ENCODE peak calls at places on chromosomes 11 and 22, in four cellular contexts. A is iris pigment epithelial cell, O is astrocyte of the spinal cord, T is D341Med. N is an unnamed sample.

GRCh38 chr11:2259466-2259830 is 10.9 kb downstream of the ASCL2 start:
- DNase-seq in T (no peak), A (no peak), O (no peak), N (no peak)

GRCh38 chr11:33172996-33173395 is 11.7 kb upstream of the CSTF3 start:
- DNase-seq in T (no peak), O (no peak), A (peak; percentile 77), N (no peak)

GRCh38 chr11:15038963-15039362 is 34.4 kb upstream of the CALCB start:
- DNase-seq in T (no peak), O (no peak), A (peak; percentile 4), N (peak; percentile 21)

GRCh38 chr11:65895482-65895981 is 4.7 kb downstream of the FOSL1 start:
- DNase-seq in T (no peak), A (no peak), O (no peak), N (no peak)

GRCh38 chr11:2376751-2377451 is at the start of gene CD81:
- DNase-seq in O (no peak), A (no peak), T (peak; percentile 96), N (peak; percentile 96)

GRCh38 chr11:45765836-45766235 is 39.1 kb upstream of the SLC35C1 start:
- DNase-seq in T (no peak), O (no peak), A (no peak), N (no peak)

GRCh38 chr11:112352907-112353306 is 92.2 kb upstream of the PLET1 start:
- DNase-seq in A (peak; percentile 37), T (no peak), O (no peak), N (no peak)

GRCh38 chr22:30250713-30251267 is 4.2 kb upstream of the LIF start:
- DNase-seq in O (peak; percentile 53), A (peak; percentile 77), T (no peak), N (peak; percentile 55)

GRCh38 chr11:93642416-93642815 is 19.1 kb upstream of the CEP295 start:
- DNase-seq in A (no peak), T (no peak), O (no peak), N (no peak)

GRCh38 chr22:50343541-50343935 is 411 bp downstream of the PPP6R2 start:
- DNase-seq in A (no peak), O (no peak), T (no peak), N (no peak)

GRCh38 chr11:95908826-95909225 is 15.1 kb downstream of the MTMR2 start:
- DNase-seq in T (no peak), O (peak; percentile 46), A (peak; percentile 37), N (no peak)

GRCh38 chr11:14821031-14821430 is 71.0 kb downstream of the CYP2R1 start:
- DNase-seq in O (no peak), T (no peak), A (no peak), N (no peak)

GRCh38 chr11:117658809-117659208 is 138.2 kb downstream of the DSCAML1 start:
- DNase-seq in T (no peak), O (no peak), A (no peak), N (no peak)

GRCh38 chr11:67006029-67006884 is 16.7 kb upstream of the SYT12 start:
- DNase-seq in T (peak; percentile 87), A (no peak), O (no peak), N (peak; percentile 61)

GRCh38 chr11:118917488-118918127 is 8.1 kb downstream of the BCL9L start:
- DNase-seq in O (peak; percentile 75), A (peak; percentile 94), T (no peak), N (no peak)

GRCh38 chr22:46878549-46878948 is 116.1 kb downstream of the TBC1D22A start:
- DNase-seq in A (no peak), O (no peak), T (no peak), N (no peak)

GRCh38 chr11:120174866-120175265 is 36.0 kb upstream of the OAF start:
- DNase-seq in A (no peak), T (peak; percentile 5), O (no peak), N (no peak)

GRCh38 chr11:132623496-132623895 is 908.8 kb downstream of the OPCML start:
- DNase-seq in T (no peak), O (no peak), A (no peak), N (no peak)

GRCh38 chr11:64059339-64060176 is 23.8 kb downstream of the FLRT1 start:
- DNase-seq in A (no peak), T (no peak), O (no peak), N (no peak)

GRCh38 chr22:38050720-38051119 is 6.5 kb upstream of the PICK1 start:
- DNase-seq in O (no peak), A (no peak), T (no peak), N (no peak)

GRCh38 chr11:69011624-69012091 is 1.4 kb downstream of the MRGPRF start:
- DNase-seq in A (no peak), T (no peak), O (no peak), N (no peak)

GRCh38 chr11:106695506-106695905 is 322.8 kb downstream of the GUCY1A2 start:
- DNase-seq in O (peak; percentile 67), A (peak; percentile 91), T (no peak), N (no peak)

GRCh38 chr11:82986491-82986890 is 85.0 kb downstream of the DDIAS start:
- DNase-seq in T (no peak), A (no peak), O (no peak), N (no peak)

GRCh38 chr11:36034572-36035331 is 90.9 kb downstream of the LDLRAD3 start:
- DNase-seq in O (peak; percentile 77), A (peak; percentile 87), T (no peak), N (peak; percentile 35)

GRCh38 chr11:47003180-47003877 is 66.8 kb downstream of the CSTPP1 start:
- DNase-seq in A (no peak), T (no peak), O (no peak), N (no peak)

GRCh38 chr11:34745209-34745608 is 124.3 kb downstream of the EHF start:
- DNase-seq in O (no peak), A (no peak), T (no peak), N (no peak)

GRCh38 chr22:39309881-39310714 is 9.3 kb downstream of the RPL3 start:
- DNase-seq in A (peak; percentile 63), O (no peak), T (no peak), N (no peak)

GRCh38 chr22:28429711-28430110 is 249.9 kb downstream of the TTC28 start:
- DNase-seq in T (no peak), O (no peak), A (no peak), N (no peak)

GRCh38 chr11:1195690-1196515 is 27.0 kb upstream of the MUC5B start:
- DNase-seq in A (no peak), T (peak; percentile 14), O (no peak), N (peak; percentile 13)